ENCODE peak calls at places on chromosomes 3 and 15, in five cellular contexts. V, E, F, T and Q are unnamed samples.

GRCh38 chr3:4708230-4708629 is 215.1 kb downstream of the ITPR1 start:
- DNase-seq in V (no peak), F (no peak), T (peak; percentile 57), E (peak; percentile 22), Q (no peak)

GRCh38 chr15:30023798-30024295 is 58.9 kb upstream of the GOLGA8J start:
- DNase-seq in F (no peak), V (no peak), T (no peak), E (no peak), Q (no peak)

GRCh38 chr3:185744997-185745843 is 79.6 kb downstream of the IGF2BP2 start:
- DNase-seq in T (no peak), F (no peak), V (no peak), E (no peak), Q (peak; percentile 91)

GRCh38 chr15:89486726-89487050 is 9.7 kb downstream of the RHCG start:
- DNase-seq in E (peak; percentile 92), T (peak; percentile 69), F (no peak), V (peak; percentile 41), Q (no peak)

GRCh38 chr15:63729115-63729884 is 104.4 kb downstream of the HERC1 start:
- DNase-seq in V (no peak), E (no peak), T (no peak), F (no peak), Q (no peak)

GRCh38 chr3:10291139-10291500 is 1.6 kb downstream of the GHRL start:
- DNase-seq in E (no peak), F (no peak), V (no peak), T (no peak), Q (no peak)

GRCh38 chr3:130699765-130700164 is 46.9 kb downstream of the PIK3R4 start:
- DNase-seq in T (peak; percentile 69), E (peak; percentile 17), F (peak; percentile 16), V (no peak), Q (no peak)

GRCh38 chr15:40377606-40378005 is 4.9 kb upstream of the KNSTRN start:
- DNase-seq in E (no peak), T (no peak), F (no peak), V (no peak), Q (peak; percentile 74)

GRCh38 chr15:70089692-70089971 is 8.1 kb downstream of the TLE3 start:
- DNase-seq in T (no peak), E (no peak), V (no peak), F (no peak), Q (no peak)

GRCh38 chr15:39799552-39800011 is 16.9 kb upstream of the FSIP1 start:
- DNase-seq in F (no peak), T (no peak), E (no peak), V (no peak), Q (no peak)

GRCh38 chr3:23781871-23782270 is 23.9 kb upstream of the UBE2E1 start:
- DNase-seq in F (no peak), V (no peak), T (no peak), E (no peak), Q (no peak)

GRCh38 chr3:12446298-12446697 is 38.0 kb upstream of the TSEN2 start:
- DNase-seq in F (no peak), T (no peak), V (no peak), E (no peak), Q (no peak)

GRCh38 chr3:167913218-167913902 is 177.8 kb downstream of the SERPINI1 start:
- DNase-seq in T (peak; percentile 77), F (no peak), E (peak; percentile 4), V (no peak), Q (no peak)

GRCh38 chr3:138774529-138775253 is 60.0 kb downstream of the PIK3CB start:
- DNase-seq in E (no peak), V (no peak), F (no peak), T (no peak), Q (peak; percentile 80)

GRCh38 chr3:12479919-12480425 is 4.3 kb upstream of the TSEN2 start:
- DNase-seq in T (peak; percentile 85), E (peak; percentile 89), F (peak; percentile 92), V (no peak), Q (peak; percentile 28)

GRCh38 chr3:5079761-5080160 is 42.3 kb upstream of the ARL8B start:
- DNase-seq in E (no peak), T (no peak), F (no peak), V (no peak), Q (no peak)

GRCh38 chr3:60176614-60177013 is 1074.6 kb downstream of the FHIT start:
- DNase-seq in F (no peak), T (no peak), V (no peak), E (no peak), Q (no peak)

GRCh38 chr3:24087469-24087868 is 142.4 kb downstream of the NR1D2 start:
- DNase-seq in E (no peak), T (no peak), F (no peak), V (no peak), Q (no peak)

GRCh38 chr3:49747792-49748480 is 24.2 kb upstream of the GMPPB start:
- DNase-seq in T (no peak), F (no peak), E (no peak), V (no peak), Q (peak; percentile 41)

GRCh38 chr3:25427155-25428002 is 684 bp upstream of the RARB start:
- DNase-seq in V (no peak), T (no peak), E (no peak), F (no peak), Q (no peak)

GRCh38 chr3:145815707-145816413 is 345.1 kb downstream of the PLOD2 start:
- DNase-seq in F (no peak), T (peak; percentile 80), E (peak; percentile 25), V (no peak), Q (no peak)

GRCh38 chr3:145902166-145902565 is 258.8 kb downstream of the PLOD2 start:
- DNase-seq in V (no peak), T (no peak), E (no peak), F (no peak), Q (no peak)

GRCh38 chr15:32952901-32953889 is 235.4 kb downstream of the GREM1 start:
- DNase-seq in E (no peak), V (no peak), F (no peak), T (peak; percentile 53), Q (no peak)

GRCh38 chr3:178112134-178112533 is 424.1 kb upstream of the KCNMB2 start:
- DNase-seq in E (no peak), V (no peak), T (peak; percentile 31), F (no peak), Q (no peak)

GRCh38 chr3:46097691-46098241 is 70.5 kb upstream of the XCR1 start:
- DNase-seq in T (no peak), E (no peak), F (no peak), V (no peak), Q (no peak)

GRCh38 chr3:193388371-193388770 is 9.8 kb upstream of the ATP13A5 start:
- DNase-seq in E (no peak), V (no peak), F (no peak), T (no peak), Q (no peak)

GRCh38 chr3:78604328-78604727 is 1163.5 kb downstream of the ROBO1 start:
- DNase-seq in V (no peak), F (no peak), T (no peak), E (no peak), Q (peak; percentile 8)

GRCh38 chr3:188680189-188680588 is 491.6 kb upstream of the TPRG1 start:
- DNase-seq in T (no peak), E (no peak), V (no peak), F (no peak), Q (no peak)

GRCh38 chr15:31178705-31179104 is 77.2 kb upstream of the TRPM1 start:
- DNase-seq in F (no peak), E (no peak), T (no peak), V (no peak), Q (no peak)

GRCh38 chr3:138404121-138404520 is 30.3 kb upstream of the ESYT3 start:
- DNase-seq in T (no peak), F (no peak), E (no peak), V (no peak), Q (no peak)

GRCh38 chr3:4492240-4493007 is 724 bp upstream of the ITPR1 start:
- DNase-seq in E (peak; percentile 56), V (peak; percentile 55), F (no peak), T (peak; percentile 79), Q (peak; percentile 36)

GRCh38 chr15:57031605-57032004 is 113.2 kb downstream of the TCF12 start:
- DNase-seq in V (no peak), T (peak; percentile 69), F (no peak), E (peak; percentile 5), Q (no peak)

GRCh38 chr15:58444658-58445332 is 13.0 kb downstream of the LIPC start:
- DNase-seq in E (peak; percentile 45), V (peak; percentile 67), F (no peak), T (peak; percentile 13), Q (peak; percentile 28)

GRCh38 chr3:186013312-186013711 is 75.5 kb upstream of the TRA2B start:
- DNase-seq in T (no peak), V (no peak), E (no peak), F (no peak), Q (no peak)

GRCh38 chr3:46478341-46478740 is 13.6 kb upstream of the LTF start:
- DNase-seq in T (no peak), F (no peak), E (no peak), V (peak; percentile 44), Q (no peak)

GRCh38 chr3:184716652-184717607 is 5.1 kb upstream of the MAGEF1 start:
- DNase-seq in E (peak; percentile 80), V (no peak), F (no peak), T (peak; percentile 67), Q (peak; percentile 38)

GRCh38 chr3:114687157-114687556 is 393.3 kb downstream of the TIGIT start:
- DNase-seq in V (no peak), T (no peak), E (no peak), F (no peak), Q (no peak)